ENCODE peak calls at places on chromosomes 16 and 17, in six cellular contexts. K is lower lobe of right lung, V is Calu3, I is body of pancreas, N is lower leg skin, P is sigmoid colon. J is an unnamed sample.
A peak's percentile ranks its signal among the peaks of the same experiment; 100 is the strongest.

GRCh38 chr17:31371511-31372097 is 19.9 kb upstream of the RAB11FIP4 start:
- DNase-seq in K (no peak), V (no peak), I (no peak), N (no peak), P (no peak), J (peak; percentile 7)

GRCh38 chr16:2938206-2938605 is 25.9 kb upstream of the KREMEN2 start:
- DNase-seq in K (no peak), V (no peak), I (no peak), N (no peak), P (no peak), J (no peak)

GRCh38 chr17:35238817-35239216 is 4.1 kb upstream of the SLFN5 start:
- DNase-seq in K (no peak), V (no peak), I (no peak), N (no peak), P (no peak), J (peak; percentile 17)

GRCh38 chr17:79437081-79437480 is 173.8 kb downstream of the RBFOX3 start:
- DNase-seq in K (no peak), V (no peak), I (no peak), N (no peak), P (no peak), J (no peak)

GRCh38 chr16:82152641-82153094 is 17.4 kb downstream of the MPHOSPH6 start:
- DNase-seq in K (no peak), V (no peak), I (no peak), N (no peak), P (no peak), J (no peak)

GRCh38 chr16:27633721-27634120 is 83.8 kb downstream of the KATNIP start:
- DNase-seq in K (no peak), V (no peak), I (no peak), N (no peak), P (no peak), J (no peak)

GRCh38 chr16:6482861-6483530 is 849.6 kb upstream of the RBFOX1 start:
- DNase-seq in K (no peak), V (no peak), I (no peak), N (no peak), P (no peak), J (no peak)

GRCh38 chr17:80866050-80866793 is 125.4 kb upstream of the CHMP6 start:
- DNase-seq in K (peak; percentile 56), V (peak; percentile 68), I (peak; percentile 62), N (peak; percentile 63), P (peak; percentile 83), J (no peak)

GRCh38 chr16:8453359-8453758 is 137.0 kb downstream of the TMEM114 start:
- DNase-seq in K (no peak), V (no peak), I (no peak), N (no peak), P (no peak), J (no peak)

GRCh38 chr16:13793788-13794461 is 126.0 kb upstream of the ERCC4 start:
- DNase-seq in K (no peak), V (no peak), I (no peak), N (no peak), P (peak; percentile 62), J (no peak)

GRCh38 chr17:81027038-81027437 is 7.9 kb upstream of the BAIAP2 start:
- DNase-seq in K (peak; percentile 46), V (no peak), I (no peak), N (no peak), P (peak; percentile 74), J (no peak)

DNA sequence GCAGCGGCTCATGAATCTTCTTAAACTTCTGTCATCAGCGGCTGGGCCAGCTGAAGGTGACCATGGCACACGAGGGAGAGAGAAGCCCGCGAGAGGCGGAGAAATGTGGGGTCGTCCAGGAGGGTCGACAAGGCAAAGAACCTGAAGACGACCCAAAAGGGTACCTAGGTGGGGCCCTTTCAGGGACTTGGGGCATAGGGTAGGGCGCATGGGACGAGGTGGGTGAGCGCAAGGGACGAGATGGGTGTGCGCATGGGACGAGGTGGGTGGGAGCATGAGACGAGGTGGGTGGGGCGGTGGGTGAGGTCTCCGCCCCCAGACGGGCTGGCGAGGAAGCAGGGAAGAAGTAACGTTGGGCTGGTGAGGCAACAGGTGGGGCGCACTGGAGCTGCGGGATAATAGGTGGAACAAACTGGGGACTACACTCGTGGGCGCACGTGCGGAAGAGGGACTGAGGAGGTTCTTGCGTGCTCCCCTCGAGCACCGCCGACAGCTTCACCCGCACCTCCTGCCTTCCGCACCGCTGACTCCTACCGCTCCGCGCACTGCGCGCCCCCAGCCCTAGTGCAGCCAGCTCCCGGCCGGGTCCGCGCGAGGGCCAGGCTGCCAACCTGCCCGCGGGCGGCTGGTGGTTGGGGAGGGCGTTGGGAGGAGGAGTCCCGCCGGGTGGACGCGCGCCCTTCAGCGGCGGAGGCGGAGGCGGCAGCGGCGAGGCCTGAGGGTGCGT is 23.2 kb upstream of the CRYM start:
- DNase-seq in K (peak; percentile 82), V (peak; percentile 92), I (peak; percentile 75), N (peak; percentile 88), P (peak; percentile 88), J (no peak)
- TF ChIP-seq CTCF in K (peak; percentile 39), V (peak; percentile 45), I (peak; percentile 6), N (no peak), P (no peak), J (peak; percentile 61)

DNA sequence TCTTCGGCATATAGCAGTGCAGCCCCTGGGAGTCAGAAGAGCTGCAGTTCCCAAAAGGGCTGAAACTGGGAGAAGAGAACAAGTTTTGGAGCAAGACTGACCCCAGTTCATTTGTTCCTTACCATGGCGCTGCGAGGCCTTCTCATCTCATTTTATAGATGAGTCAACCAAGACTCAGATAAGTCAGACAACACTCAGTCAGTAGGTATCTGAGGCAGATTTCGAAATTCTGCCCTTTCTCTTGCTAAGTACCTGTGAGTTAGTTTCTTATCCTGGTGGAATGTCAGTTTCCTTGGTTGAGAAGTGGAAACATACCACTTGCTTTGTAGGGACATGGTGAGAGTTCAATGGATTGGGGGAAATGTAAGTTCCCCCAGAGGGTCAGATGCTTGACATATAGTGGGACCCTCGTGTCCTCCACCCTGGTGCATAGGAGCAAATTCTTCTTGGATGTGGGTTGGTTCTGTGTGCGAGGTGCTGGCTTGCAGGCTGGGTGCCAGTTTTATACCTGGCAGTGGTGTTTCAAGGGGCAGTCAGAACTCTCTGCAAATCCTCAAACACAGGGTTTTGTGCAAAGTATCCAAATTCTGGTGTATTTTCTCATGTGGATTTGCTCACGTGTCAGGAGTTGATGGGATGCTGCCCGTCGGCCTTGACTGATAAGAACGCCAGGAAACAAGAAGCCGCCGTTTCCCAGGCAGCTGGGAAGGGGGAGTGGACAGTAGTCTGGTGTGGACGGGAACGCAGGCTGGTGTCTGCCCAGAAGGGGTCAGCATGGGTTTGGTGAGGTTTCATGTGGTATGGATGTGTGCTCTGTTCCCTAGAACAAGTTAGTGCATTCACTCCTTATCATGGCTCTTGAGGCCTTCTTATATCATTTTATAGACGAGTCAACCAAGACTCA is 61.1 kb upstream of the CIBAR2 start:
- DNase-seq in K (peak; percentile 44), V (no peak), I (no peak), N (no peak), P (no peak), J (peak; percentile 78)
- TF ChIP-seq CTCF in K (no peak), V (no peak), I (no peak), N (no peak), P (no peak), J (peak; percentile 30)

GRCh38 chr17:146983-147761 is 9.8 kb downstream of the SCGB1C2 start:
- DNase-seq in K (peak; percentile 45), V (no peak), I (peak; percentile 9), N (no peak), P (peak; percentile 55), J (no peak)
- TF ChIP-seq CTCF in K (no peak), V (no peak), I (no peak), N (no peak), P (no peak), J (no peak)

DNA sequence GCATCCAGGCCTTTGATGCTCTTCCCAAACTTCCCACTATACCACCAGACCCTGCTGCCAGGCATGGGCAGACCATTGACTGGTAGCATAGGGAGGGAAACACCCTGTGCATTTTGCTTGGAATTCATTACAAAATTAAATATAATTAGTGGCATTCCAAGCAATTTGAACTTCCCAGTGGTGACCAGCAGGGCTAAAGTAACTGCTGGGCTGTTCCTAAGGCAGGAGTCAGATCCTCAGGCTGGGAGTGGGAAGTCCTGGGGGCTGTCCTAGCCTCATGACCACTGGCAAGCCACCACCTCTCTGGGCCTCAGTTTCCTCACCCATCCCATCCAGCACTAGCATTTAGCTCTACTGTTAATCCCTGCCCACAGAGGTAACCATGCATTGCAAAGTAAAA is 3.7 kb downstream of the PRR15L start:
- DNase-seq in K (no peak), V (no peak), I (no peak), N (no peak), P (no peak), J (no peak)
- TF ChIP-seq CTCF in K (no peak), V (peak; percentile 26), I (no peak), N (no peak), P (no peak), J (no peak)

DNA sequence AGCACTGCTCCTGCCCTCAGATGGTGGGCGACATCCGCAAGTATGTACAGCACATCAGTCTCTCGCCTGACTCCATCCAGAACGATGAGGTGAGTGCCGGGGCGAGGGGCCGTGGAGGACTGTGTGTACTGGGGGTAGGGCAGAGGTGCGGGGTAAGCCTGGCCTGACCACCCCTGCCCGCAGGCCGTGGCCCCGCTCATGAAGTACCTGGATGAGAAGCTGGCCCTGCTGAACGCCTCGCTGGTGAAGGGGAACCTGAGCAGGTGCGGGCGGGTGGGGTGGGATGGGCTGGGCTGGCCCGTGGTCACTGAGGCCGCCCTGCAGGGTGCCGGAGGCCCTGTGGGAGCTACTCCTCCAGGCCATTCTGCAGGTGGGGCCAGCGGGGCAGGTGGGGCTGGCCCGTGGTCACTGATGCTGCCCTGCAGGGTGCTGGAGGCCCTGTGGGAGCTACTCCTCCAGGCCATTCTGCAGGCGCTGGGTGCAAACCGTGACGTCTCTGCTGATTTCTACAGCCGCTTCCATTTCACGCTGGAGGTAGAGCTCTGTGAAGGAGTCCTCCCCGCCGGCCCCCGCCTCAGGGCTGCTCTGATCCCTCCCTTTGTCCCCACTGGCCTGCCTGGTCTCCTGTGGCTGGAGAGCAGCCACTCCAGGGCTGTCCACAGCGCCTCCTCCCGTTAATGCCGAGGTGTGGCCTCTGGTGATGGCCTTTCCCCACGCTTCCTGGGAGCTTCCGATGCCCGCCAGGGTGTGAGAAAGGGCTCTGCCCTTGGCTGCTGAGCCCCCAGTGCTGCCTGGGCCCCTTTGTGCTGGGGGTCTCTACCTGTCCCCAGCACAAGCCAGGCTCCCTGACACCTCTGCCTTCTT is 5.0 kb downstream of the TSR3 start:
- DNase-seq in K (no peak), V (no peak), I (no peak), N (no peak), P (no peak), J (no peak)
- TF ChIP-seq CTCF in K (no peak), V (no peak), I (no peak), N (no peak), P (no peak), J (no peak)

DNA sequence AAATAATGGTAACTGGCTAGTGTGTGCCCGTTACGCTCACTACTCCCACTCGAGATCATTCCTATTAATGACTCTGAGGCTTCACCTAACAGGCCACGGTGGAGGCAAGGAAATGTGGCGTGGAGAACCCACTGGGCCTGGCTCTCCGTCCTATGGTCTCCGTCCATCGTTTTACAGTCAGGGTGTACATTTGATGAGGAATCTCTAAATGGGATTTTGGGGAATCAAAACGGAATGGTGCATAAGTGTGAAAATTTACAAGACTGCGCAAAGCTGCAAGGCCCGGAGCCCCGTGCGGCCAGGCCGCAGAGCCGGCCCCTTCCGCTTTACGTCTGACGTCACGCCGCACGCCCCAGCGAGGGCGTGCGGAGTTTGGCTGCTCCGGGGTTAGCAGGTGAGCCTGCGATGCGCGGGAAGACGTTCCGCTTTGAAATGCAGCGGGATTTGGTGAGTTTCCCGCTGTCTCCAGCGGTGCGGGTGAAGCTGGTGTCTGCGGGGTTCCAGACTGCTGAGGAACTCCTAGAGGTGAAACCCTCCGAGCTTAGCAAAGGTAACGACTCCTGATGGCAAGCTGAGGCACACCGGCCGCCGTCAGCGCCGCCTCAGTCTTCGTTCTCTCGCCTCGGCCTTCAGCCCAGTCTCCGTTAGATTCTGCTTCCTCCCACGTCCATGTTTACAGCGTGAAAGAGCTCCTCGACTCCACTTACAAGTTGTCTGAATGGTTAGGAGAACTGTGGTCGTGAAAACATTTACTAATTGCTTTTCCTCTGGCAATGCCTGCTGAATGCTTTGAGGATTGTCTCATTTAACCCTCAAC is at the start of gene RAD51C:
- DNase-seq in K (peak; percentile 93), V (peak; percentile 78), I (peak; percentile 86), N (peak; percentile 66), P (peak; percentile 91), J (peak; percentile 16)
- TF ChIP-seq CTCF in K (no peak), V (no peak), I (no peak), N (no peak), P (no peak), J (no peak)

J was measured in AG04449.